ENCODE peak calls at places on chromosomes 4 and X, in eight cellular contexts. U, R, X, T, N, G, Z and K are unnamed samples.

GRCh38 chr4:1721666-1722550 is 587 bp downstream of the TACC3 start:
- DNase-seq in Z (no peak), N (no peak), T (no peak), R (no peak), G (no peak), U (peak; percentile 71), X (no peak), K (no peak)

GRCh38 chr4:143424276-143424675 is 87.6 kb downstream of the GAB1 start:
- DNase-seq in G (no peak), U (no peak), Z (no peak), X (no peak), T (no peak), R (no peak), N (no peak), K (no peak)

GRCh38 chr4:53713767-53714166 is 122.5 kb upstream of the LNX1 start:
- DNase-seq in U (no peak), Z (no peak), N (no peak), G (no peak), R (no peak), T (no peak), X (no peak), K (no peak)

GRCh38 chr4:177485528-177485927 is 43.3 kb upstream of the AGA start:
- DNase-seq in X (peak; percentile 89), N (no peak), R (no peak), Z (no peak), U (no peak), G (no peak), T (no peak), K (no peak)

GRCh38 chr4:22019676-22020075 is 71.1 kb upstream of the KCNIP4 start:
- DNase-seq in Z (peak; percentile 34), U (no peak), X (no peak), N (no peak), G (no peak), T (no peak), R (no peak), K (no peak)

GRCh38 chrX:133905305-133905704 is 80.1 kb downstream of the GPC3 start:
- DNase-seq in U (no peak), X (no peak), Z (no peak), N (no peak), G (no peak), R (no peak), T (no peak), K (no peak)

GRCh38 chr4:15963001-15963451 is at the start of gene FGFBP2:
- DNase-seq in G (peak; percentile 67), Z (peak; percentile 39), U (peak; percentile 86), R (no peak), N (peak; percentile 68), T (peak; percentile 39), X (peak; percentile 54), K (peak; percentile 3)

GRCh38 chrX:39396358-39396995 is 595.2 kb downstream of the MID1IP1 start:
- DNase-seq in Z (no peak), X (no peak), T (no peak), R (no peak), U (no peak), N (no peak), G (no peak), K (no peak)

GRCh38 chrX:2584216-2584615 is 83.4 kb upstream of the DHRSX start:
- DNase-seq in X (no peak), R (no peak), Z (no peak), N (no peak), U (no peak), G (no peak), T (no peak), K (no peak)

GRCh38 chr4:165208322-165208652 is 926 bp downstream of the KLHL2 start:
- DNase-seq in G (no peak), Z (no peak), T (no peak), N (no peak), X (no peak), U (no peak), R (no peak), K (no peak)

GRCh38 chrX:13669246-13669689 is 16.3 kb downstream of the TCEANC start:
- DNase-seq in U (peak; percentile 75), Z (peak; percentile 82), T (peak; percentile 23), X (peak; percentile 91), N (no peak), R (no peak), G (peak; percentile 2), K (peak; percentile 6)

GRCh38 chrX:12890467-12890866 is 16.0 kb upstream of the TLR8 start:
- DNase-seq in G (no peak), T (no peak), R (no peak), U (peak; percentile 76), N (peak; percentile 70), Z (no peak), X (no peak), K (no peak)

GRCh38 chrX:11465648-11466411 is 172.6 kb downstream of the AMELX start:
- DNase-seq in X (peak; percentile 1), Z (no peak), R (no peak), U (no peak), N (no peak), G (no peak), T (no peak), K (no peak)

GRCh38 chr4:1511441-1512041 is 105.3 kb upstream of the NKX1-1 start:
- DNase-seq in G (peak; percentile 16), T (no peak), U (no peak), N (peak; percentile 42), R (no peak), X (peak; percentile 84), Z (peak; percentile 90), K (no peak)

GRCh38 chr4:36285784-36286480 is 4.5 kb downstream of the DTHD1 start:
- DNase-seq in Z (no peak), T (peak; percentile 30), U (peak; percentile 92), G (peak; percentile 39), N (peak; percentile 73), R (no peak), X (peak; percentile 86), K (no peak)

GRCh38 chr4:48262926-48263325 is 6.7 kb downstream of the TEC start:
- DNase-seq in Z (no peak), G (no peak), U (no peak), T (no peak), N (no peak), R (no peak), X (peak; percentile 52), K (no peak)

GRCh38 chr4:22191565-22192301 is 243.2 kb upstream of the KCNIP4 start:
- DNase-seq in G (no peak), T (no peak), Z (no peak), U (no peak), R (no peak), N (no peak), X (no peak), K (no peak)

GRCh38 chr4:47703964-47704363 is 133.9 kb downstream of the CORIN start:
- DNase-seq in T (no peak), Z (no peak), R (no peak), U (no peak), X (no peak), G (no peak), N (no peak), K (no peak)

GRCh38 chr4:184824776-184825393 is 883 bp downstream of the ACSL1 start:
- DNase-seq in T (no peak), G (no peak), X (no peak), R (no peak), U (no peak), N (no peak), Z (no peak), K (no peak)

GRCh38 chrX:135437867-135438733 is 16.4 kb downstream of the SMIM10L2A start:
- DNase-seq in U (no peak), R (no peak), Z (no peak), T (no peak), X (peak; percentile 4), N (no peak), G (no peak), K (no peak)

GRCh38 chrX:23271011-23271410 is 63.6 kb upstream of the PTCHD1 start:
- DNase-seq in X (no peak), T (no peak), R (no peak), N (no peak), G (no peak), Z (no peak), U (no peak), K (no peak)

GRCh38 chrX:99394450-99394849 is 1015.6 kb downstream of the PCDH19 start:
- DNase-seq in Z (no peak), N (no peak), X (peak; percentile 7), G (no peak), R (no peak), T (no peak), U (no peak), K (no peak)

GRCh38 chr4:8388471-8388870 is 52.1 kb downstream of the ACOX3 start:
- DNase-seq in R (no peak), N (no peak), G (no peak), U (no peak), X (no peak), T (no peak), Z (no peak), K (no peak)

GRCh38 chr4:138050601-138051000 is 191.5 kb downstream of the SLC7A11 start:
- DNase-seq in Z (no peak), N (no peak), T (no peak), U (no peak), G (no peak), R (no peak), X (no peak), K (no peak)

GRCh38 chr4:140256941-140257340 is 103.0 kb upstream of the MAML3 start:
- DNase-seq in T (no peak), G (no peak), U (no peak), X (no peak), N (no peak), R (no peak), Z (no peak), K (no peak)

GRCh38 chrX:91435465-91435864 is 826 bp downstream of the PABPC5 start:
- DNase-seq in U (no peak), G (no peak), T (no peak), Z (no peak), N (no peak), R (no peak), X (no peak), K (no peak)

GRCh38 chr4:8201341-8201781 is 2.3 kb downstream of the SH3TC1 start:
- DNase-seq in T (no peak), X (no peak), G (peak; percentile 42), R (no peak), Z (no peak), U (peak; percentile 85), N (no peak), K (no peak)

GRCh38 chr4:100289530-100289888 is 99.2 kb upstream of the DDIT4L start:
- DNase-seq in T (no peak), R (no peak), Z (no peak), N (no peak), U (no peak), G (no peak), X (peak; percentile 65), K (no peak)

GRCh38 chr4:146222313-146222712 is 8.0 kb downstream of the REELD1 start:
- DNase-seq in U (no peak), Z (no peak), G (no peak), N (no peak), X (peak; percentile 77), T (no peak), R (no peak), K (no peak)

GRCh38 chr4:140330311-140330900 is 43.0 kb upstream of the SCOC start:
- DNase-seq in Z (peak; percentile 48), N (peak; percentile 35), R (no peak), T (no peak), X (peak; percentile 17), U (no peak), G (no peak), K (peak; percentile 11)

GRCh38 chr4:94171616-94172015 is 36.0 kb upstream of the SMARCAD1 start:
- DNase-seq in G (no peak), T (no peak), N (no peak), U (no peak), Z (no peak), X (no peak), R (no peak), K (no peak)

GRCh38 chr4:65924843-65925242 is 254.6 kb upstream of the EPHA5 start:
- DNase-seq in U (no peak), R (no peak), X (no peak), T (no peak), N (no peak), Z (no peak), G (no peak), K (no peak)

GRCh38 chrX:154012336-154012991 is 7.2 kb downstream of the IRAK1 start:
- DNase-seq in G (no peak), R (no peak), X (no peak), U (no peak), N (no peak), T (no peak), Z (no peak), K (no peak)

GRCh38 chr4:25815586-25815985 is 47.2 kb downstream of the SEL1L3 start:
- DNase-seq in T (no peak), Z (no peak), R (no peak), G (no peak), U (no peak), N (no peak), X (no peak), K (no peak)